ENCODE peak calls at places on chromosome 11, in eight cellular contexts. I is stimulated activated CD8-positive, alpha-beta memory T cell treated with anti-CD3 and anti-CD28 coated beads, Interleukin-15, amount 100 ng/mL, for 48 hours; P is NCI-H146; U is NCI-H1436; R is EL; H is T-cell; Y is CD14-positive monocyte; S is cerebellar nuclear complex. T is an unnamed sample.

GRCh38 chr11:103792981-103793468 is 243.4 kb upstream of the DDI1 start:
- DNase-seq in U (no peak), I (no peak), H (no peak), P (no peak), R (peak), S (no peak), Y (no peak), T (no peak)

GRCh38 chr11:64696045-64696444 is 27.0 kb downstream of the NRXN2 start:
- DNase-seq in I (no peak), H (no peak), Y (no peak), P (no peak), S (no peak), R (no peak), U (no peak), T (no peak)

GRCh38 chr11:46305295-46305694 is 27.8 kb downstream of the CREB3L1 start:
- DNase-seq in I (no peak), R (peak), Y (peak), S (no peak), H (no peak), P (no peak), U (no peak), T (no peak)

GRCh38 chr11:113865873-113866272 is 9.5 kb downstream of the USP28 start:
- DNase-seq in I (no peak), R (no peak), U (no peak), Y (no peak), S (no peak), H (no peak), P (no peak), T (no peak)

GRCh38 chr11:2211113-2211971 is 39.7 kb upstream of the TH start:
- DNase-seq in R (no peak), I (no peak), H (no peak), S (no peak), P (peak), U (peak), Y (no peak), T (peak)

GRCh38 chr11:14384338-14384737 is 25.4 kb upstream of the RRAS2 start:
- DNase-seq in R (peak), U (no peak), H (no peak), S (no peak), I (no peak), P (no peak), Y (no peak), T (peak)

GRCh38 chr11:115920087-115920461 is 415.9 kb upstream of the CADM1 start:
- DNase-seq in Y (no peak), S (no peak), U (peak), I (no peak), H (no peak), P (no peak), R (no peak), T (peak)

GRCh38 chr11:60985991-60986915 is 14.8 kb downstream of the CD6 start:
- DNase-seq in I (peak), P (no peak), S (no peak), H (peak), U (no peak), R (peak), Y (no peak), T (peak)

GRCh38 chr11:92838655-92839334 is 130.7 kb upstream of the MTNR1B start:
- DNase-seq in Y (no peak), P (peak), I (no peak), H (no peak), S (no peak), U (no peak), R (no peak), T (no peak)

GRCh38 chr11:106463796-106464201 is 386.3 kb downstream of the AASDHPPT start:
- DNase-seq in I (no peak), H (no peak), P (no peak), S (no peak), U (no peak), Y (no peak), R (no peak), T (no peak)

GRCh38 chr11:6604081-6604626 is 580 bp downstream of the ILK start:
- DNase-seq in R (peak), I (peak), S (no peak), H (peak), U (no peak), Y (no peak), P (peak), T (peak)

GRCh38 chr11:67393437-67393836 is 1.7 kb downstream of the RAD9A start:
- DNase-seq in U (no peak), I (no peak), H (no peak), Y (no peak), R (no peak), P (no peak), S (no peak), T (no peak)

GRCh38 chr11:64763804-64764611 is 4.2 kb upstream of the PYGM start:
- DNase-seq in S (no peak), Y (no peak), H (peak), I (no peak), R (no peak), U (no peak), P (no peak), T (no peak)

GRCh38 chr11:66264893-66265292 is 3.5 kb upstream of the RAB1B start:
- DNase-seq in U (no peak), Y (no peak), R (no peak), P (no peak), H (no peak), S (no peak), I (no peak), T (no peak)

GRCh38 chr11:12802418-12803085 is 128.3 kb downstream of the TEAD1 start:
- DNase-seq in P (peak), U (peak), S (no peak), Y (no peak), I (no peak), R (peak), H (no peak), T (peak)

GRCh38 chr11:22922672-22923071 is 62.4 kb upstream of the CCDC179 start:
- DNase-seq in H (no peak), S (no peak), R (no peak), U (no peak), Y (no peak), I (no peak), P (no peak), T (no peak)

GRCh38 chr11:14376920-14377319 is 17.9 kb upstream of the RRAS2 start:
- DNase-seq in P (no peak), U (no peak), H (no peak), Y (no peak), I (no peak), R (peak), S (no peak), T (no peak)

GRCh38 chr11:2912498-2912897 is 16.7 kb downstream of the PHLDA2 start:
- DNase-seq in I (no peak), P (no peak), Y (peak), H (no peak), U (no peak), S (no peak), R (peak), T (peak)

GRCh38 chr11:34044664-34045485 is 6.7 kb upstream of the CAPRIN1 start:
- DNase-seq in S (no peak), R (peak), U (no peak), I (no peak), Y (peak), P (peak), H (no peak), T (peak)

GRCh38 chr11:27388001-27388400 is 25.0 kb upstream of the CCDC34 start:
- DNase-seq in H (no peak), P (no peak), I (no peak), U (no peak), Y (no peak), S (no peak), R (no peak), T (no peak)

T was measured in AG08396.